ENCODE peak calls at places on chromosomes 3 and 15, in six cellular contexts. V, C, S, F, P and N are unnamed samples.

GRCh38 chr3:24485511-24485910 is 9.1 kb downstream of the THRB start:
- DNase-seq in V (no peak), C (no peak), S (no peak), F (no peak), P (no peak), N (no peak)

GRCh38 chr3:162643245-162643644 is 1146.6 kb downstream of the OTOL1 start:
- DNase-seq in V (no peak), C (no peak), S (no peak), F (peak), P (no peak), N (peak)

GRCh38 chr3:165195628-165196576 is at the start of gene SLITRK3:
- DNase-seq in V (no peak), C (peak), S (peak), F (no peak), P (peak), N (no peak)

GRCh38 chr3:30643763-30644462 is 37.5 kb downstream of the TGFBR2 start:
- DNase-seq in V (no peak), C (no peak), S (no peak), F (no peak), P (no peak), N (no peak)

GRCh38 chr15:101013769-101014223 is 94.6 kb downstream of the LRRK1 start:
- DNase-seq in V (no peak), C (no peak), S (peak), F (no peak), P (no peak), N (no peak)

GRCh38 chr15:83092309-83092976 is 15.0 kb upstream of the TM6SF1 start:
- DNase-seq in V (peak), C (no peak), S (no peak), F (peak), P (peak), N (peak)

GRCh38 chr3:42533161-42533897 is 30.9 kb downstream of the VIPR1 start:
- DNase-seq in V (no peak), C (no peak), S (peak), F (no peak), P (no peak), N (peak)

GRCh38 chr15:90902656-90902995 is 476 bp upstream of the MAN2A2 start:
- DNase-seq in V (no peak), C (no peak), S (no peak), F (no peak), P (no peak), N (no peak)

GRCh38 chr3:10351013-10351735 is 30.3 kb upstream of the SEC13 start:
- DNase-seq in V (no peak), C (no peak), S (peak), F (no peak), P (no peak), N (no peak)

GRCh38 chr3:184378650-184379374 is 805 bp upstream of the THPO start:
- DNase-seq in V (no peak), C (no peak), S (peak), F (no peak), P (no peak), N (no peak)

DNA sequence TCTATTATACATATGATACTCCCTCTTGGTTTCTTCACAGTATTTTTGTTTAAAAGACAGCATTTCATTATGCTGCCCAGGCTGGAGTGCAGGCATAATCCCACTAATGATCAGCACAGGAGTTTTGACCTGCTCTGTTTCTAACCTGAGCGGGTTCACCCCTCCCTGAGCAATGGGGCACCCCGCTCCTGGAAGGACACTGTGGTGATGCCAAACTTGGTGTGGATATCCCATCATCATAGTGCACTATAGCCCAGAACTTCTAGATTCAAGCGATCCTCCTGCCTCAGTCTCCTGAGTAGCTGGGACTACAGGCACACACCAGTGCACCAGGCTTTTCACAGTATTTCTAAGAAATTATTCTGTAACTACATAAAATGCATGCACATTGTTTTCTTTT is 14.9 kb downstream of the COLQ start:
- DNase-seq in V (no peak), C (no peak), S (no peak), F (no peak), P (no peak), N (no peak)
- TF ChIP-seq CTCF in V (no peak), C (no peak), S (no peak), F (no peak), P (no peak), N (no peak)

GRCh38 chr3:15207836-15208504 is 1.9 kb downstream of the CAPN7 start:
- DNase-seq in V (no peak), C (no peak), S (no peak), F (no peak), P (no peak), N (no peak)
- H3K4me3 ChIP-seq in V (no peak), C (peak), S (peak), F (peak), P (peak), N (peak)

GRCh38 chr3:54870423-54870822 is 57.4 kb downstream of the LRTM1 start:
- DNase-seq in V (peak), C (no peak), S (no peak), F (peak), P (peak), N (peak)
- TF ChIP-seq CTCF in V (peak), C (peak), S (peak), F (peak), P (peak), N (peak)

GRCh38 chr15:44883219-44883900 is 73.1 kb upstream of the TERB2 start:
- DNase-seq in V (no peak), C (no peak), S (no peak), F (no peak), P (no peak), N (no peak)
- H3K4me3 ChIP-seq in V (no peak), C (no peak), S (no peak), F (no peak), P (no peak), N (no peak)

GRCh38 chr3:172332256-172333041 is 115.8 kb downstream of the GHSR start:
- DNase-seq in V (peak), C (no peak), S (peak), F (peak), P (peak), N (peak)

GRCh38 chr3:172326993-172327392 is 121.3 kb downstream of the GHSR start:
- DNase-seq in V (no peak), C (no peak), S (no peak), F (no peak), P (no peak), N (no peak)

GRCh38 chr3:172328282-172328681 is 120.0 kb downstream of the GHSR start:
- DNase-seq in V (no peak), C (no peak), S (no peak), F (no peak), P (no peak), N (no peak)

GRCh38 chr3:172330413-172330812 is 117.8 kb downstream of the GHSR start:
- DNase-seq in V (no peak), C (no peak), S (no peak), F (no peak), P (no peak), N (no peak)

GRCh38 chr3:172329070-172329469 is 119.2 kb downstream of the GHSR start:
- DNase-seq in V (no peak), C (no peak), S (peak), F (no peak), P (no peak), N (no peak)
- TF ChIP-seq CTCF in V (no peak), C (no peak), S (peak), F (no peak), P (no peak), N (no peak)